ENCODE peak calls at places on chromosomes 11 and 22, in four cellular contexts. One of them, this sample, is unnamed.

GRCh38 chr11:20363149-20363499 is 390 bp upstream of the HTATIP2 start:
- DNase-seq in neural progenitor cell: no peak
- DNase-seq in pancreas: no peak
- DNase-seq in putamen: no peak
- DNase-seq in this sample: no peak

GRCh38 chr22:37498289-37498909 is 12.2 kb upstream of the MFNG start:
- DNase-seq in putamen: no peak
- DNase-seq in neural progenitor cell: peak; percentile 89
- DNase-seq in pancreas: peak; percentile 70
- DNase-seq in this sample: peak; percentile 97

GRCh38 chr11:36361901-36362391 is 65.9 kb downstream of the PRR5L start:
- DNase-seq in neural progenitor cell: peak; percentile 19
- DNase-seq in pancreas: no peak
- DNase-seq in putamen: no peak
- DNase-seq in this sample: peak; percentile 65

GRCh38 chr11:96090711-96091110 is 166.8 kb upstream of the MTMR2 start:
- DNase-seq in pancreas: no peak
- DNase-seq in putamen: no peak
- DNase-seq in neural progenitor cell: no peak
- DNase-seq in this sample: no peak

GRCh38 chr11:75801362-75802021 is 13.5 kb upstream of the UVRAG start:
- DNase-seq in putamen: no peak
- DNase-seq in neural progenitor cell: no peak
- DNase-seq in pancreas: no peak
- DNase-seq in this sample: no peak

GRCh38 chr11:36431429-36432092 is 78.5 kb downstream of the TRAF6 start:
- DNase-seq in putamen: peak; percentile 39
- DNase-seq in pancreas: no peak
- DNase-seq in neural progenitor cell: peak; percentile 10
- DNase-seq in this sample: peak; percentile 35

GRCh38 chr11:112652786-112653390 is 308.3 kb upstream of the NCAM1 start:
- DNase-seq in neural progenitor cell: no peak
- DNase-seq in pancreas: no peak
- DNase-seq in putamen: no peak
- DNase-seq in this sample: no peak

GRCh38 chr11:119366690-119367620 is 14.5 kb downstream of the USP2 start:
- DNase-seq in neural progenitor cell: no peak
- DNase-seq in putamen: no peak
- DNase-seq in pancreas: no peak
- DNase-seq in this sample: no peak

GRCh38 chr11:24163146-24163545 is 333.7 kb upstream of the LUZP2 start:
- DNase-seq in pancreas: no peak
- DNase-seq in putamen: no peak
- DNase-seq in neural progenitor cell: no peak
- DNase-seq in this sample: no peak